ENCODE peak calls at places on chromosomes 16 and 17, in six cellular contexts. R is amygdala, K is T-cell, M is SHP77 treated with DMSO at 0.1 percent for 48 hours, Y is EL, D is NB4. O is an unnamed sample.

GRCh38 chr17:42116705-42117396 is 4.3 kb downstream of the KAT2A start:
- DNase-seq in K (peak), M (no peak), Y (peak), D (peak), R (peak), O (peak)

GRCh38 chr17:72588961-72589360 is 468.1 kb downstream of the SOX9 start:
- DNase-seq in D (no peak), R (no peak), M (peak), Y (peak), K (no peak), O (no peak)

GRCh38 chr16:53433930-53434435 is 288 bp upstream of the RBL2 start:
- DNase-seq in M (no peak), R (no peak), Y (peak), D (no peak), K (peak), O (no peak)

GRCh38 chr17:27630607-27631408 is at the start of gene LGALS9:
- DNase-seq in Y (peak), R (no peak), K (peak), D (peak), M (no peak), O (no peak)

GRCh38 chr17:21676281-21677111 is 15.8 kb upstream of the KCNJ18 start:
- DNase-seq in M (no peak), K (no peak), D (no peak), Y (no peak), R (no peak), O (no peak)

GRCh38 chr16:3836641-3837040 is 43.9 kb downstream of the CREBBP start:
- DNase-seq in K (no peak), R (no peak), D (no peak), M (no peak), Y (no peak), O (no peak)

GRCh38 chr17:38572292-38572664 is 33.5 kb downstream of the SRCIN1 start:
- DNase-seq in M (no peak), D (no peak), R (no peak), K (no peak), Y (no peak), O (no peak)

GRCh38 chr16:67449739-67450138 is 18.8 kb downstream of the HSD11B2 start:
- DNase-seq in D (no peak), K (no peak), M (no peak), Y (no peak), R (no peak), O (no peak)

O was measured in effector memory CD4-positive, alpha-beta T cell.